ENCODE peak calls at places on chromosomes 7 and 10, in seven cellular contexts. One of them, this sample, is unnamed.

GRCh38 chr7:5638994-5639393 is 142.5 kb downstream of the RNF216 start:
- DNase-seq in foreskin fibroblast: no peak
- DNase-seq in tibial nerve: no peak
- DNase-seq in heart right ventricle: no peak
- DNase-seq in lung: no peak
- DNase-seq in CD8-positive, alpha-beta T cell: no peak
- DNase-seq in fibroblast of lung: peak
- DNase-seq in this sample: no peak

GRCh38 chr10:132175401-132175800 is 11.3 kb upstream of the DPYSL4 start:
- DNase-seq in fibroblast of lung: no peak
- DNase-seq in foreskin fibroblast: no peak
- DNase-seq in tibial nerve: no peak
- DNase-seq in lung: no peak
- DNase-seq in heart right ventricle: no peak
- DNase-seq in CD8-positive, alpha-beta T cell: no peak
- DNase-seq in this sample: no peak

GRCh38 chr7:17559388-17559787 is 260.9 kb downstream of the AHR start:
- DNase-seq in lung: no peak
- DNase-seq in tibial nerve: no peak
- DNase-seq in foreskin fibroblast: peak
- DNase-seq in fibroblast of lung: peak
- DNase-seq in heart right ventricle: no peak
- DNase-seq in CD8-positive, alpha-beta T cell: no peak
- DNase-seq in this sample: no peak

GRCh38 chr7:76356823-76357222 is 2.0 kb downstream of the YWHAG start:
- DNase-seq in fibroblast of lung: peak
- DNase-seq in tibial nerve: no peak
- DNase-seq in foreskin fibroblast: no peak
- DNase-seq in heart right ventricle: no peak
- DNase-seq in lung: no peak
- DNase-seq in CD8-positive, alpha-beta T cell: no peak
- DNase-seq in this sample: no peak

GRCh38 chr7:28291559-28291958 is 111.0 kb upstream of the JAZF1 start:
- DNase-seq in heart right ventricle: no peak
- DNase-seq in tibial nerve: no peak
- DNase-seq in CD8-positive, alpha-beta T cell: no peak
- DNase-seq in lung: no peak
- DNase-seq in fibroblast of lung: peak
- DNase-seq in foreskin fibroblast: no peak
- DNase-seq in this sample: no peak

GRCh38 chr7:35993663-35994622 is 159.1 kb upstream of the EEPD1 start:
- DNase-seq in fibroblast of lung: no peak
- DNase-seq in tibial nerve: no peak
- DNase-seq in heart right ventricle: no peak
- DNase-seq in CD8-positive, alpha-beta T cell: no peak
- DNase-seq in foreskin fibroblast: peak
- DNase-seq in lung: no peak
- DNase-seq in this sample: no peak

GRCh38 chr10:106535304-106535964 is 629.1 kb downstream of the SORCS1 start:
- DNase-seq in fibroblast of lung: no peak
- DNase-seq in tibial nerve: no peak
- DNase-seq in heart right ventricle: no peak
- DNase-seq in lung: no peak
- DNase-seq in foreskin fibroblast: no peak
- DNase-seq in CD8-positive, alpha-beta T cell: no peak
- DNase-seq in this sample: no peak

GRCh38 chr7:22725585-22725984 is 1.4 kb upstream of the IL6 start:
- DNase-seq in fibroblast of lung: peak
- DNase-seq in heart right ventricle: no peak
- DNase-seq in CD8-positive, alpha-beta T cell: no peak
- DNase-seq in lung: no peak
- DNase-seq in tibial nerve: no peak
- DNase-seq in foreskin fibroblast: no peak
- DNase-seq in this sample: no peak

GRCh38 chr7:136251826-136252225 is 274.7 kb upstream of the MTPN start:
- DNase-seq in heart right ventricle: no peak
- DNase-seq in tibial nerve: no peak
- DNase-seq in foreskin fibroblast: no peak
- DNase-seq in fibroblast of lung: peak
- DNase-seq in lung: no peak
- DNase-seq in CD8-positive, alpha-beta T cell: no peak
- DNase-seq in this sample: no peak

GRCh38 chr7:136245327-136246004 is 268.3 kb upstream of the MTPN start:
- DNase-seq in heart right ventricle: no peak
- DNase-seq in tibial nerve: no peak
- DNase-seq in foreskin fibroblast: no peak
- DNase-seq in lung: no peak
- DNase-seq in CD8-positive, alpha-beta T cell: no peak
- DNase-seq in fibroblast of lung: no peak
- DNase-seq in this sample: no peak

GRCh38 chr7:136247211-136247610 is 270.1 kb upstream of the MTPN start:
- DNase-seq in foreskin fibroblast: no peak
- DNase-seq in tibial nerve: no peak
- DNase-seq in heart right ventricle: no peak
- DNase-seq in lung: no peak
- DNase-seq in fibroblast of lung: no peak
- DNase-seq in CD8-positive, alpha-beta T cell: no peak
- DNase-seq in this sample: no peak
- TF ChIP-seq CTCF in foreskin fibroblast: no peak
- TF ChIP-seq CTCF in tibial nerve: no peak
- TF ChIP-seq CTCF in heart right ventricle: no peak
- TF ChIP-seq CTCF in lung: no peak
- TF ChIP-seq CTCF in fibroblast of lung: no peak
- TF ChIP-seq CTCF in CD8-positive, alpha-beta T cell: no peak
- TF ChIP-seq CTCF in this sample: no peak

DNA sequence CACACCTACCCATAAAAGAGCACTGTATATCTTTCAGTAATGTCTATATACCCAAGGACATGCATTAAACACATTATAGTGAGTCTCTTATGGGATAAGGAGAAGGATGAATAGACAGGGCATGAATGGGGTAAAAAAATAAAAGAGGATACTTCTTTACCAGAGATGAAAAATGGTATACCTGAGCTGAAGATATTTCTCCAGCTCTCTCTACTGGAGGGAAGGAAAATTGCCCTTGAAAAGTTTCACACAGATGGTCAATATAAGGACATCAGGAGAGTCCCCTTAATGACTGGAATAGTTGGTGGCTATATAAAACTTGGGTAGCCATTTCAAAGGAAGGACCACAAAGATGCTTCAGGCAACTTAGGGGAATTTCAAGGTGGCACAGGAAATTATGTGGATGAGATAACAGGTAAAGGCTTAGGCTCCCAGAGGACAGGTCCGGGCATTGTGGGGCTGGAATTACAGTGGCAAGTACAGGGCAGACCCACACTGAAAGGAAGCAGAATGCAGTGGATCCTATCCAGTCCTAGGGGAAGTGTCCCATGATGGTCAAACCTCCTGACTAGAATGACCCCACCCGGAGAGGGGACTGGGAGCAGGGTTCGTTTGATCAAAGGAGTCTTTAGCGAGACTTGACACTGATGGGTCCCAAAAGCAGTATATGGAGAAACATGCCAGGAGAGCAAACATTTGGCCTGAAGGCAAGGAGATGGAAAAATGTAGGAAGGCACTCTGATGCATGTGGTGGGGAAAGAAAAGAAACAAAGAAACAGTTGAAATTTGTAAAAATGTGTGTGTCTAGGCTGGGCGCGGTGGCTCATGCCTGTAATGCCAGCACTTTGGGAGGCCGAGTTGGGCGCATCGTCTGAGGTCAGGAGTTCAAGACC is 35.6 kb downstream of the PLAU start:
- DNase-seq in lung: no peak
- DNase-seq in CD8-positive, alpha-beta T cell: no peak
- DNase-seq in tibial nerve: no peak
- DNase-seq in foreskin fibroblast: no peak
- DNase-seq in heart right ventricle: no peak
- DNase-seq in fibroblast of lung: no peak
- DNase-seq in this sample: no peak
- TF ChIP-seq CTCF in lung: no peak
- TF ChIP-seq CTCF in CD8-positive, alpha-beta T cell: no peak
- TF ChIP-seq CTCF in tibial nerve: no peak
- TF ChIP-seq CTCF in foreskin fibroblast: no peak
- TF ChIP-seq CTCF in heart right ventricle: no peak
- TF ChIP-seq CTCF in fibroblast of lung: no peak
- TF ChIP-seq CTCF in this sample: no peak

GRCh38 chr7:90244909-90245841 is at the start of gene CFAP69:
- DNase-seq in fibroblast of lung: peak
- DNase-seq in foreskin fibroblast: peak
- DNase-seq in lung: peak
- DNase-seq in heart right ventricle: peak
- DNase-seq in tibial nerve: peak
- DNase-seq in CD8-positive, alpha-beta T cell: peak
- DNase-seq in this sample: peak
- TF ChIP-seq CTCF in fibroblast of lung: peak
- TF ChIP-seq CTCF in foreskin fibroblast: peak
- TF ChIP-seq CTCF in lung: no peak
- TF ChIP-seq CTCF in heart right ventricle: no peak
- TF ChIP-seq CTCF in tibial nerve: peak
- TF ChIP-seq CTCF in CD8-positive, alpha-beta T cell: peak
- TF ChIP-seq CTCF in this sample: peak

GRCh38 chr10:118775478-118775877 is 20.7 kb upstream of the CACUL1 start:
- DNase-seq in lung: no peak
- DNase-seq in foreskin fibroblast: no peak
- DNase-seq in tibial nerve: no peak
- DNase-seq in CD8-positive, alpha-beta T cell: no peak
- DNase-seq in heart right ventricle: no peak
- DNase-seq in fibroblast of lung: no peak
- DNase-seq in this sample: no peak
- TF ChIP-seq CTCF in lung: no peak
- TF ChIP-seq CTCF in foreskin fibroblast: no peak
- TF ChIP-seq CTCF in tibial nerve: no peak
- TF ChIP-seq CTCF in CD8-positive, alpha-beta T cell: no peak
- TF ChIP-seq CTCF in heart right ventricle: no peak
- TF ChIP-seq CTCF in fibroblast of lung: no peak
- TF ChIP-seq CTCF in this sample: no peak

GRCh38 chr10:99976886-99977391 is 32.8 kb downstream of the DNMBP start:
- DNase-seq in foreskin fibroblast: peak
- DNase-seq in heart right ventricle: no peak
- DNase-seq in lung: no peak
- DNase-seq in fibroblast of lung: peak
- DNase-seq in tibial nerve: peak
- DNase-seq in CD8-positive, alpha-beta T cell: no peak
- DNase-seq in this sample: peak

GRCh38 chr10:99975942-99976809 is 33.6 kb downstream of the DNMBP start:
- DNase-seq in heart right ventricle: peak
- DNase-seq in tibial nerve: peak
- DNase-seq in fibroblast of lung: peak
- DNase-seq in lung: no peak
- DNase-seq in foreskin fibroblast: peak
- DNase-seq in CD8-positive, alpha-beta T cell: no peak
- DNase-seq in this sample: peak

GRCh38 chr10:99975106-99975829 is 34.5 kb downstream of the DNMBP start:
- DNase-seq in heart right ventricle: no peak
- DNase-seq in CD8-positive, alpha-beta T cell: no peak
- DNase-seq in tibial nerve: no peak
- DNase-seq in fibroblast of lung: no peak
- DNase-seq in foreskin fibroblast: no peak
- DNase-seq in lung: no peak
- DNase-seq in this sample: no peak

GRCh38 chr10:99977916-99978315 is 31.8 kb downstream of the DNMBP start:
- DNase-seq in CD8-positive, alpha-beta T cell: no peak
- DNase-seq in lung: no peak
- DNase-seq in foreskin fibroblast: no peak
- DNase-seq in tibial nerve: no peak
- DNase-seq in fibroblast of lung: peak
- DNase-seq in heart right ventricle: no peak
- DNase-seq in this sample: no peak

GRCh38 chr10:99973190-99973589 is 36.6 kb downstream of the DNMBP start:
- DNase-seq in tibial nerve: no peak
- DNase-seq in heart right ventricle: no peak
- DNase-seq in lung: no peak
- DNase-seq in fibroblast of lung: no peak
- DNase-seq in foreskin fibroblast: no peak
- DNase-seq in CD8-positive, alpha-beta T cell: no peak
- DNase-seq in this sample: no peak
- TF ChIP-seq CTCF in tibial nerve: no peak
- TF ChIP-seq CTCF in heart right ventricle: no peak
- TF ChIP-seq CTCF in lung: no peak
- TF ChIP-seq CTCF in fibroblast of lung: peak
- TF ChIP-seq CTCF in foreskin fibroblast: peak
- TF ChIP-seq CTCF in CD8-positive, alpha-beta T cell: no peak
- TF ChIP-seq CTCF in this sample: peak

GRCh38 chr10:97974526-97975525 is 55.6 kb downstream of the CRTAC1 start:
- DNase-seq in tibial nerve: no peak
- DNase-seq in fibroblast of lung: no peak
- DNase-seq in heart right ventricle: no peak
- DNase-seq in lung: no peak
- DNase-seq in foreskin fibroblast: no peak
- DNase-seq in CD8-positive, alpha-beta T cell: no peak
- DNase-seq in this sample: no peak

GRCh38 chr10:97974108-97974507 is 56.3 kb downstream of the CRTAC1 start:
- DNase-seq in tibial nerve: no peak
- DNase-seq in foreskin fibroblast: no peak
- DNase-seq in lung: no peak
- DNase-seq in fibroblast of lung: no peak
- DNase-seq in heart right ventricle: no peak
- DNase-seq in CD8-positive, alpha-beta T cell: no peak
- DNase-seq in this sample: no peak

GRCh38 chr10:97969538-97969937 is 60.9 kb downstream of the CRTAC1 start:
- DNase-seq in heart right ventricle: no peak
- DNase-seq in tibial nerve: no peak
- DNase-seq in foreskin fibroblast: no peak
- DNase-seq in fibroblast of lung: no peak
- DNase-seq in lung: no peak
- DNase-seq in CD8-positive, alpha-beta T cell: no peak
- DNase-seq in this sample: no peak
- TF ChIP-seq CTCF in heart right ventricle: no peak
- TF ChIP-seq CTCF in tibial nerve: no peak
- TF ChIP-seq CTCF in foreskin fibroblast: no peak
- TF ChIP-seq CTCF in fibroblast of lung: no peak
- TF ChIP-seq CTCF in lung: no peak
- TF ChIP-seq CTCF in CD8-positive, alpha-beta T cell: no peak
- TF ChIP-seq CTCF in this sample: no peak

DNA sequence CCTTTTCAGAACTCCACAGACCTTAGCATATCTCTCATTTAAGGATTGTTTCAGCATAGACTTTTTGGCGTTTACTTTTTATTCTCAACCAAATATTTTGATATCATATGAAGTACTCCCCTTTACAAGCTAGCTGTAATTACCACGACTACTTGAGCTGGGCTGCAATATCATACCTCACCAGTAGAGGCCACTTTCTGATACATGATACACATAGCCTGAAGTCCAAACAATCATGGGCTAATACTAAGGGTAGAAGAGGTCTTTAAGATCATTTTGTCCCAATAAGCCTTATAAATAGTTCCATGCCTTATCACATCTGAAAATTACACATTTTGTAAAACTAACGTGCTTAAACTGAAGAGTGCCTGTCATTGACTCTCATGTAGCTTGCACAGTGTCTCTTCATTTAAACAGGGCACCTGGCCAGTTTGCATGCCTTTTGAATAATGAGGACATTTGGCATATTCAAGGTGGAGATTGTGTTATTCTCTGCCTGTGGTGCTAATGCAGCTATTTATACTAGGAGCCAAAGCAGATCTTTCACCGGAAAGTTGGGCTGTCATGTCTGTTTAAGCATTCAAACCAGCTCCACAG is 403.7 kb upstream of the ZMIZ1 start:
- DNase-seq in tibial nerve: peak
- DNase-seq in CD8-positive, alpha-beta T cell: no peak
- DNase-seq in foreskin fibroblast: peak
- DNase-seq in lung: no peak
- DNase-seq in heart right ventricle: no peak
- DNase-seq in fibroblast of lung: peak
- DNase-seq in this sample: no peak
- TF ChIP-seq CTCF in tibial nerve: no peak
- TF ChIP-seq CTCF in CD8-positive, alpha-beta T cell: peak
- TF ChIP-seq CTCF in foreskin fibroblast: peak
- TF ChIP-seq CTCF in lung: no peak
- TF ChIP-seq CTCF in heart right ventricle: peak
- TF ChIP-seq CTCF in fibroblast of lung: peak
- TF ChIP-seq CTCF in this sample: peak